ENCODE peak calls at places on chromosomes 2 and 18, in six cellular contexts. J is aorta; B is mesendoderm; D is left ventricle myocardium inferior; N is body of pancreas; K is effector memory CD4-positive, alpha-beta T cell. U is an unnamed sample. For H3K4me1, the result is how much of the 10 kb centered on the place peaks cover.

GRCh38 chr2:109148347-109148746 is 19.3 kb downstream of the SH3RF3 start:
- DNase-seq in J (no peak), B (no peak), N (no peak), K (no peak), D (no peak), U (no peak)

GRCh38 chr2:108447947-108448677 is 894 bp upstream of the GCC2 start:
- DNase-seq in J (no peak), B (no peak), D (no peak), K (no peak), N (no peak), U (no peak)

GRCh38 chr2:186716899-186717811 is 23.3 kb downstream of the FAM171B start:
- DNase-seq in K (no peak), J (no peak), B (peak), D (no peak), N (no peak), U (no peak)

GRCh38 chr2:165587335-165587938 is 117.9 kb downstream of the CSRNP3 start:
- DNase-seq in B (no peak), K (no peak), D (no peak), N (no peak), J (no peak), U (no peak)

GRCh38 chr2:174312581-174313234 is 22.0 kb upstream of the SP9 start:
- DNase-seq in N (no peak), D (no peak), J (no peak), B (peak), K (no peak), U (peak)

GRCh38 chr18:11872479-11873136 is 21.4 kb downstream of the CHMP1B start:
- DNase-seq in N (peak), J (no peak), K (no peak), B (peak), D (no peak), U (peak)

GRCh38 chr18:57258131-57258777 is 94.1 kb upstream of the ST8SIA3 start:
- DNase-seq in D (no peak), B (no peak), N (no peak), J (no peak), K (no peak), U (no peak)

GRCh38 chr2:241994086-241994485 is 124.6 kb downstream of the RTP5 start:
- DNase-seq in K (no peak), D (no peak), J (no peak), N (no peak), B (no peak), U (no peak)

GRCh38 chr2:11160731-11161455 is 5.6 kb downstream of the SLC66A3 start:
- DNase-seq in J (peak), K (no peak), N (no peak), D (no peak), B (no peak), U (no peak)

GRCh38 chr2:109421101-109421500 is 192.7 kb downstream of the SEPTIN10 start:
- DNase-seq in N (no peak), B (no peak), J (peak), D (no peak), K (no peak), U (no peak)

GRCh38 chr2:15893085-15893484 is 47.3 kb upstream of the MYCN start:
- DNase-seq in K (no peak), D (no peak), J (no peak), N (no peak), B (no peak), U (no peak)

GRCh38 chr2:48406096-48406495 is 123.9 kb upstream of the STON1 start:
- DNase-seq in J (no peak), D (no peak), N (no peak), K (no peak), B (no peak), U (no peak)

GRCh38 chr2:220178991-220179695 is 551.7 kb downstream of the SLC4A3 start:
- DNase-seq in J (no peak), K (no peak), N (no peak), D (no peak), B (no peak), U (no peak)

GRCh38 chr2:30230855-30231725 is at the start of gene LBH:
- DNase-seq in K (peak), J (peak), B (peak), D (peak), N (peak), U (peak)

GRCh38 chr2:43707255-43707654 is 31.0 kb upstream of the C1GALT1C1L start:
- DNase-seq in N (peak), D (peak), K (no peak), B (no peak), J (no peak), U (peak)

GRCh38 chr2:193076995-193077394 is 882.3 kb upstream of the TMEFF2 start:
- DNase-seq in N (no peak), B (no peak), D (no peak), K (no peak), J (no peak), U (no peak)
- H3K4me1 ChIP-seq in N (under half), B (under half), D (under half), K (under half), J (under half), U (under half)

DNA sequence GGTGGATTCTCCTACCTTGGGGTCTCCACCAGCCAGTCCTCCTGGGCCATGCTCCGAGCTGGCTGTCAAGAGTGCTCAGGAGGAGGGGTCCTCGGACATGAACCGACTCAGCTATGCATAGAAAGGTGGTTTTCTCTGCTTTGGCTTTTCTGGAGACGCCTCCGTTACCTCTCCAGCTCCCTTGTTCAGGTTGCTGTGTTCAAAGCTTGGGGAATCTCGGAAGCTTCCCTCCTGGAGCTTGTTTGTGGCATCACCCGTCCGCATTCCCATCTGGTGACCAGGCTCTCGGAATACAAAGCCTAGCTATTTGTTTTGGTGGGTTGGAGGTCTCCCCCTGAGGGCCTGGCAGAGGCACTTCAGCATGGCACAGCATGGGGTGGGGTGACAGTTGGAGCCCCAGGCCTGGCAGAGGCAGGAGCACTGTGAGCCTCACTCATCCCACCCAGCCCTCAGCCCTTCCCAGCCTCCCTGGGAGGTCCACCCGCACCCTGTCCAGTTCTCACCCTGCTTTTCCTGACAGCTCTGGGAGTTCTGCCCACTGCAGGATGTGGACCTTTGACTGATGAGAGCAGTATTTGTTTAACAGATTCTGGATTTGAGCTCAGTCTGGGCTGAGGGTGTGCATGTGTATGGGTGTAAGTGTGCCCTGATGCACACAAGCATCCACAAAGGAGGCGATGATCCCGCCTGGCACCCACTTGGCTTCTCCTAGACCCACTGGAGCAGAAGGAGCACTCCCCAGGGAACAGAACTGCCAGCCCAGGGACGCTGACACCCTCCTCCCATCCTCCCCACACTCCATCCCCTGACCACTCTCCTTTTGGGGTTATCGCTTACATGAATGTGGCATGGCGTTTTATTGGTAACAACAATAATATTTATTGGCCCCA is 107.3 kb upstream of the HS6ST1 start:
- DNase-seq in N (peak), J (peak), B (peak), K (no peak), D (no peak), U (no peak)
- H3K4me1 ChIP-seq in N (under half), J (under half), B (under half), K (under half), D (under half), U (under half)

GRCh38 chr2:216015722-216016464 is 2.5 kb upstream of the MREG start:
- DNase-seq in K (peak), B (no peak), N (no peak), D (no peak), J (no peak), U (no peak)
- H3K4me1 ChIP-seq in K (under half), B (under half), N (under half), D (under half), J (under half), U (under half)

GRCh38 chr18:24342347-24342746 is 55.3 kb downstream of the OSBPL1A start:
- DNase-seq in B (no peak), K (no peak), D (no peak), J (no peak), N (no peak), U (peak)
- H3K4me1 ChIP-seq in B (under half), K (under half), D (under half), J (under half), N (under half), U (under half)

U was measured in cardiac muscle cell.